ENCODE peak calls at places on chromosomes 7 and 10, in five cellular contexts. One of them, this sample, is unnamed.

GRCh38 chr7:143085109-143085508 is 33.0 kb downstream of the OR6V1 start:
- DNase-seq in Peyer's patch: no peak
- DNase-seq in heart left ventricle: no peak
- DNase-seq in ovary: no peak
- DNase-seq in H9: no peak
- DNase-seq in this sample: no peak

GRCh38 chr7:93620057-93620456 is 45.5 kb upstream of the CALCR start:
- DNase-seq in Peyer's patch: no peak
- DNase-seq in heart left ventricle: no peak
- DNase-seq in ovary: no peak
- DNase-seq in H9: no peak
- DNase-seq in this sample: no peak

GRCh38 chr7:63117-63480 is 129.3 kb upstream of the FAM20C start:
- DNase-seq in Peyer's patch: no peak
- DNase-seq in heart left ventricle: no peak
- DNase-seq in ovary: peak; percentile 34
- DNase-seq in H9: no peak
- DNase-seq in this sample: no peak

GRCh38 chr7:98823226-98823625 is 46.6 kb downstream of the TMEM130 start:
- DNase-seq in Peyer's patch: no peak
- DNase-seq in heart left ventricle: no peak
- DNase-seq in ovary: no peak
- DNase-seq in H9: no peak
- DNase-seq in this sample: no peak

GRCh38 chr10:42351745-42352144 is 286.6 kb downstream of the ZNF33B start:
- DNase-seq in Peyer's patch: no peak
- DNase-seq in heart left ventricle: no peak
- DNase-seq in ovary: no peak
- DNase-seq in H9: no peak
- DNase-seq in this sample: no peak

GRCh38 chr7:113730309-113730955 is 188.4 kb downstream of the PPP1R3A start:
- DNase-seq in Peyer's patch: no peak
- DNase-seq in heart left ventricle: no peak
- DNase-seq in ovary: no peak
- DNase-seq in H9: no peak
- DNase-seq in this sample: no peak

GRCh38 chr7:109751241-109751640 is 1181.6 kb downstream of the DNAJB9 start:
- DNase-seq in Peyer's patch: no peak
- DNase-seq in heart left ventricle: no peak
- DNase-seq in ovary: no peak
- DNase-seq in H9: no peak
- DNase-seq in this sample: no peak

GRCh38 chr10:30080161-30080560 is 20.8 kb upstream of the JCAD start:
- DNase-seq in Peyer's patch: no peak
- DNase-seq in heart left ventricle: no peak
- DNase-seq in ovary: no peak
- DNase-seq in H9: no peak
- DNase-seq in this sample: no peak

GRCh38 chr7:135913404-135913803 is 63.8 kb downstream of the MTPN start:
- DNase-seq in Peyer's patch: no peak
- DNase-seq in heart left ventricle: no peak
- DNase-seq in ovary: no peak
- DNase-seq in H9: no peak
- DNase-seq in this sample: no peak

GRCh38 chr7:36107926-36108631 is 45.0 kb upstream of the EEPD1 start:
- DNase-seq in Peyer's patch: no peak
- DNase-seq in heart left ventricle: no peak
- DNase-seq in ovary: no peak
- DNase-seq in H9: no peak
- DNase-seq in this sample: no peak

GRCh38 chr7:16062269-16062668 is 359.1 kb downstream of the CRPPA start:
- DNase-seq in Peyer's patch: no peak
- DNase-seq in heart left ventricle: no peak
- DNase-seq in ovary: no peak
- DNase-seq in H9: no peak
- DNase-seq in this sample: no peak

GRCh38 chr10:109205929-109206585 is 717.3 kb downstream of the XPNPEP1 start:
- DNase-seq in Peyer's patch: no peak
- DNase-seq in heart left ventricle: no peak
- DNase-seq in ovary: no peak
- DNase-seq in H9: no peak
- DNase-seq in this sample: no peak

GRCh38 chr7:108311446-108312168 is 144.6 kb downstream of the NRCAM start:
- DNase-seq in Peyer's patch: no peak
- DNase-seq in heart left ventricle: no peak
- DNase-seq in ovary: no peak
- DNase-seq in H9: no peak
- DNase-seq in this sample: no peak

GRCh38 chr10:71630168-71630567 is 89.4 kb downstream of the C10orf105 start:
- DNase-seq in Peyer's patch: no peak
- DNase-seq in heart left ventricle: no peak
- DNase-seq in ovary: no peak
- DNase-seq in H9: no peak
- DNase-seq in this sample: no peak

GRCh38 chr10:79068203-79068561 is 584 bp upstream of the ZMIZ1 start:
- DNase-seq in Peyer's patch: no peak
- DNase-seq in heart left ventricle: no peak
- DNase-seq in ovary: peak; percentile 69
- DNase-seq in H9: no peak
- DNase-seq in this sample: no peak
- H3K4me1 ChIP-seq in Peyer's patch: peaks cover 16% of the 10 kb centered on the region
- H3K4me1 ChIP-seq in heart left ventricle: peaks cover 42% of the 10 kb centered on the region
- H3K4me1 ChIP-seq in ovary: peaks cover 14% of the 10 kb centered on the region
- H3K4me1 ChIP-seq in H9: peaks cover 20% of the 10 kb centered on the region
- H3K4me1 ChIP-seq in this sample: peaks cover 42% of the 10 kb centered on the region

DNA sequence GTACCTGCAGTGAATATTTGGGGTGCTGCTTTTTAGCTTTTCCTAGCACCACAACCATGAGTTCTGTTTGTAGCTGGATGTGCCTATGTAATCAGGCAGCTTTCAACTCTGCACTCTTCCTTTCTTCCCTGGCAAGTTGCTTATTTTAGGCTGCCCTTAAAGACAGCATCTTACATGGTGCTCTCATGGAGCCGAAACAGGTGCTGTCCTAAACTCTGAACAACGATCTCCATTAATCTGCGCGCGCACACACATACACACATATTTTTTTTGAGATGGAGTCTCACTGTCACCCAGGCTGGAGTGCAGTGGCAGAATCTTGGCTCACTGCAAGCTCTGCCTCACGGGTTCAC is 9.1 kb downstream of the RPS24 start:
- DNase-seq in Peyer's patch: no peak
- DNase-seq in heart left ventricle: no peak
- DNase-seq in ovary: no peak
- DNase-seq in H9: no peak
- DNase-seq in this sample: no peak
- H3K4me1 ChIP-seq in Peyer's patch: peaks cover 5% of the 10 kb centered on the region
- H3K4me1 ChIP-seq in heart left ventricle: peaks cover 25% of the 10 kb centered on the region
- H3K4me1 ChIP-seq in ovary: no peaks in the 10 kb centered on the region
- H3K4me1 ChIP-seq in H9: peaks cover 2% of the 10 kb centered on the region
- H3K4me1 ChIP-seq in this sample: no peaks in the 10 kb centered on the region

DNA sequence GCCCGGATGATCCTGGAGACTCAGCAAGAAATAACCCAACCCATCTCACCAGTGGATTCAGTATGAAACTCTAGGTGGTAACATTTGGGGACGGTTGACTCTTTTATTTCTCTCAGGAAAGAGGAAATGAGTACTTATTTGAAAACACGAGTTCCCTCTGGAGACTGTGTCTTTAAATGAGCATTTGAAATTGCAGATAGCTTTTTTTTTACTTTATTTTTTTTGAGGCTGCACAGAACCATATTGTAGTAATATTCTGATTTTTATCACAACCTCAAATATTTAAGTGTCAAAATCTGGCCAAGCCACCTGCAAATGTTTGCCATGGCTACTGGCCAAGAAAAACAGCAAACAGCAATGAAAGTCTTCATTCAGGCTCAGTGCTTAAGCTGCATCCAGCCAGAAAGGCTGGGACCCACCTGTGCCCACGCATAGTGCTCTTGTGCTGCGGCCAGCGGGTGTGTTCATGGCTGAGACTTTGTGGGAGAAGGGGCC is 160.8 kb downstream of the CREB5 start:
- DNase-seq in Peyer's patch: no peak
- DNase-seq in heart left ventricle: peak; percentile 56
- DNase-seq in ovary: no peak
- DNase-seq in H9: no peak
- DNase-seq in this sample: no peak
- H3K4me1 ChIP-seq in Peyer's patch: no peaks in the 10 kb centered on the region
- H3K4me1 ChIP-seq in heart left ventricle: peaks cover 13% of the 10 kb centered on the region
- H3K4me1 ChIP-seq in ovary: no peaks in the 10 kb centered on the region
- H3K4me1 ChIP-seq in H9: peaks cover 12% of the 10 kb centered on the region
- H3K4me1 ChIP-seq in this sample: no peaks in the 10 kb centered on the region

GRCh38 chr10:123558651-123559050 is 107.5 kb upstream of the GPR26 start:
- DNase-seq in Peyer's patch: no peak
- DNase-seq in heart left ventricle: no peak
- DNase-seq in ovary: no peak
- DNase-seq in H9: peak; percentile 40
- DNase-seq in this sample: no peak
- H3K4me1 ChIP-seq in Peyer's patch: no peaks in the 10 kb centered on the region
- H3K4me1 ChIP-seq in heart left ventricle: no peaks in the 10 kb centered on the region
- H3K4me1 ChIP-seq in ovary: no peaks in the 10 kb centered on the region
- H3K4me1 ChIP-seq in H9: no peaks in the 10 kb centered on the region
- H3K4me1 ChIP-seq in this sample: no peaks in the 10 kb centered on the region